ENCODE peak calls at places on chromosomes 13 and 19, in four cellular contexts. A is fibroblast of lung, I is heart left ventricle, V is GM23248. O is an unnamed sample.

GRCh38 chr19:16920816-16921529 is 32.2 kb downstream of the F2RL3 start:
- DNase-seq in A (peak), I (no peak), V (peak), O (no peak)

GRCh38 chr13:94950303-94950702 is 238.0 kb upstream of the SOX21 start:
- DNase-seq in A (peak), I (no peak), V (peak), O (peak)

GRCh38 chr19:53903055-53903680 is 5.9 kb upstream of the CACNG7 start:
- DNase-seq in A (peak), I (no peak), V (peak), O (peak)

GRCh38 chr19:37876047-37876446 is 30.3 kb downstream of the WDR87 start:
- DNase-seq in A (no peak), I (no peak), V (no peak), O (no peak)

GRCh38 chr19:1042689-1043511 is 3.0 kb downstream of the ABCA7 start:
- DNase-seq in A (peak), I (no peak), V (no peak), O (no peak)

GRCh38 chr13:113291997-113292862 is 4.8 kb upstream of the LAMP1 start:
- DNase-seq in A (peak), I (no peak), V (peak), O (peak)

GRCh38 chr13:93309886-93310520 is 83.4 kb downstream of the GPC6 start:
- DNase-seq in A (peak), I (no peak), V (peak), O (peak)

GRCh38 chr13:100044936-100045335 is 44.0 kb upstream of the PCCA start:
- DNase-seq in A (no peak), I (no peak), V (no peak), O (no peak)

GRCh38 chr19:38383184-38383583 is 4.7 kb downstream of the GGN start:
- DNase-seq in A (no peak), I (no peak), V (no peak), O (no peak)

GRCh38 chr13:53946500-53946899 is 917.9 kb downstream of the OLFM4 start:
- DNase-seq in A (no peak), I (no peak), V (no peak), O (no peak)

GRCh38 chr19:13982773-13983172 is 23.3 kb downstream of the RFX1 start:
- DNase-seq in A (no peak), I (no peak), V (no peak), O (no peak)

GRCh38 chr19:52187407-52187806 is 2.4 kb upstream of the PPP2R1A start:
- DNase-seq in A (no peak), I (no peak), V (no peak), O (no peak)

GRCh38 chr13:102591988-102592781 is 4.6 kb upstream of the TPP2 start:
- DNase-seq in A (peak), I (peak), V (peak), O (peak)

GRCh38 chr13:62176051-62176450 is 760.4 kb upstream of the PCDH20 start:
- DNase-seq in A (no peak), I (no peak), V (no peak), O (no peak)

GRCh38 chr13:42720116-42720857 is 61.1 kb upstream of the FAM216B start:
- DNase-seq in A (peak), I (no peak), V (peak), O (no peak)

GRCh38 chr13:78520425-78520824 is 82.9 kb downstream of the POU4F1 start:
- DNase-seq in A (no peak), I (no peak), V (no peak), O (no peak)

GRCh38 chr13:72144625-72145024 is 277.6 kb upstream of the DACH1 start:
- DNase-seq in A (no peak), I (no peak), V (no peak), O (no peak)

GRCh38 chr13:84834201-84834600 is 951.9 kb upstream of the SLITRK1 start:
- DNase-seq in A (no peak), I (no peak), V (no peak), O (no peak)

GRCh38 chr19:47379398-47379938 is 30.4 kb downstream of the DHX34 start:
- DNase-seq in A (no peak), I (no peak), V (no peak), O (no peak)

GRCh38 chr13:99484405-99484981 is 16.8 kb upstream of the TM9SF2 start:
- DNase-seq in A (peak), I (no peak), V (peak), O (no peak)

GRCh38 chr13:24516919-24517318 is 4.3 kb upstream of the PARP4 start:
- DNase-seq in A (no peak), I (no peak), V (no peak), O (no peak)

GRCh38 chr13:29771247-29771646 is 79.2 kb downstream of the UBL3 start:
- DNase-seq in A (peak), I (no peak), V (peak), O (peak)

GRCh38 chr13:98172570-98173405 is 4.3 kb downstream of the RNF113B start:
- DNase-seq in A (peak), I (no peak), V (peak), O (no peak)

GRCh38 chr19:12527034-12527836 is 24.0 kb downstream of the ZNF564 start:
- DNase-seq in A (peak), I (no peak), V (peak), O (no peak)

GRCh38 chr19:12757544-12758274 is 6.1 kb downstream of the BEST2 start:
- DNase-seq in A (peak), I (peak), V (peak), O (peak)

GRCh38 chr13:34104853-34105252 is 286.9 kb downstream of the RFC3 start:
- DNase-seq in A (no peak), I (no peak), V (no peak), O (no peak)

GRCh38 chr19:12482505-12482886 is 2.1 kb downstream of the ZNF709 start:
- DNase-seq in A (no peak), I (no peak), V (peak), O (no peak)

GRCh38 chr13:84649853-84650252 is 767.6 kb upstream of the SLITRK1 start:
- DNase-seq in A (no peak), I (no peak), V (peak), O (no peak)

GRCh38 chr13:51856998-51857397 is 4.8 kb upstream of the CCDC70 start:
- DNase-seq in A (no peak), I (no peak), V (no peak), O (no peak)

GRCh38 chr13:25783076-25783475 is 268.7 kb downstream of the SHISA2 start:
- DNase-seq in A (no peak), I (no peak), V (no peak), O (no peak)

DNA sequence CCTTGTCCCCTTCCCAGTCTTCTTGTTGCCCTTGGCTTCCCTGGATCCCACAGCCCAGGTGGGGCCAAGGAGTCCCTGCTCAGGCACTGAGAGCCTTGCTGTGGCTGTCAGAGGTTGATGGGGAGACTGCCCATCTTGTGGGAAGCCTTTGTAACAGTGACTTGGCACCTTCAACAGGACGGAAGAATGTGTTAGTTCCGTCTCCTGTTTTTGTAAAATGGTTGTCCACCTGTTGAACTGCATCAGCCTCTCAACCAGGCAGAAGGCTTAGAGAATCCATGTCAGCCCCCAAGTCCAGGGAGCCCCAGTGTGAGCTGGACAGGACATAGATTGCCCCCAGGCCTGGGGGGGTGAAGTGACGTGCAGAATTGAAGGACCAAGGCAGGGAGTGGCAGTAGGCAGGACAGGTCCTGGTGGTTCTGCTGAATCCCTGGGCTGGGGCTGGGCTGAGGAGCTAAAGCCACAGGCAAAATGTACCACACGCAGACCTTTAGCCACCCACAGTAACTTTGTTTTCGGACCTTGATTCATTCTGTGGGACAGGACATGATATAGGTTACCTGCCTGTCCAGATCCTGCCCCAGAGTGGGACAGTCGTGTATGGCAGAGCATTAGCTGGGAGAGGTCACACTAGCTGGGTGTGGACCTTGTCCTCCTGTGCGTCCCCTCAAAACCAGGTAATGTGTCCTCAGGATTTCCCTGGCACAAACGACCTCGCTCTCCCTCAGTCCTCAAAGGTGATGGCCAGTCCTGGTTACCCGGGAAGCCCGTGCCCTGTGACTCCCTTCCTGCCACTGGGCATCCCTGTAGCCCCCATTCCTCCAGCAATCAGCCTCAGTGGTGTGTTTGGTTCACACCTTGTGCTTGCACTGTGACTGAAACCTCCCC is 47.0 kb downstream of the GATAD2A start:
- DNase-seq in A (no peak), I (peak), V (no peak), O (no peak)
- H3K4me3 ChIP-seq in A (no peak), I (no peak), V (no peak), O (no peak)

GRCh38 chr13:35987572-35988513 is 143.3 kb downstream of the DCLK1 start:
- DNase-seq in A (no peak), I (peak), V (no peak), O (no peak)
- H3K4me3 ChIP-seq in A (no peak), I (no peak), V (no peak), O (no peak)

DNA sequence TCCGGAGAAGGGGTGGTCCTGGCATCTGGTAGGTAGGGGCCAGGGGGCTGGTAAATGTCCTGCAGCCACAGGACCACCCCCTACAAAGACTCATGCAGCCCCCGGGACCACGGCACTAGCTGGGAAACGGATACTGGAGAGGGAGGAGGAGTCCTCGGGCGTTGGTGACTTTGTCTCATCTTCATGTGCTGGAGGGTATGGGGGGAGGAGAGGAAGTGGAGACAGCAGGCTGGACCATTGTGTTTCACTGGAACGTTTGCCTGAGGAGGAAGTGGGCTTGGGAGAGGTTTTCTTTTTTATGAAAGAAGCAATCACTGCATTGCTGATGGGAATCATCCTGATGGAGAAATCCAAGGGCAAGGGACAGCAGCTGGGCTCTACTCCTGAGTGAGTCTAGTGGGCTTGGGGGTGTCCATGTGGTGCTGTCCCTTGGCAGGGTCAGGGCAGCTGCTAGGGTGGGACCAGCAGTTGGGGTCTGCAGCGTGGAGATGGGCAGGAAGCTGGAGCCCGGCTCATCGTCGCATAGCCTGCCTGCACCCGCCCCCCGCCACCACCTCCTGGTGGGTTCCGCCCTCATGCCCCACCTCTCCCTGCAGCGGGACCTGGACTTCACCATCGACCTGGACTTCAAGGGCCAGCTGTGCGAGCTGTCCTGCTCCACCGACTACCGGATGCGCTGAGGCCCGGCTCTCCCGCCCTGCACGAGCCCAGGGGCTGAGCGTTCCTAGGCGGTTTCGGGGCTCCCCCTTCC is 1.7 kb upstream of the ADM5 start:
- DNase-seq in A (no peak), I (no peak), V (no peak), O (no peak)
- H3K4me3 ChIP-seq in A (no peak), I (no peak), V (no peak), O (no peak)

GRCh38 chr19:11420894-11421606 is 1.9 kb upstream of the RGL3 start:
- DNase-seq in A (no peak), I (no peak), V (no peak), O (no peak)

GRCh38 chr19:11421607-11422098 is 2.5 kb upstream of the RGL3 start:
- DNase-seq in A (no peak), I (peak), V (peak), O (no peak)

GRCh38 chr19:11423804-11424318 is 4.7 kb upstream of the RGL3 start:
- DNase-seq in A (no peak), I (no peak), V (no peak), O (no peak)

GRCh38 chr19:11423164-11423803 is 4.2 kb upstream of the RGL3 start:
- DNase-seq in A (no peak), I (no peak), V (no peak), O (no peak)

GRCh38 chr19:11422163-11423068 is 3.3 kb upstream of the RGL3 start:
- DNase-seq in A (peak), I (peak), V (peak), O (peak)
- H3K4me3 ChIP-seq in A (no peak), I (peak), V (peak), O (no peak)

DNA sequence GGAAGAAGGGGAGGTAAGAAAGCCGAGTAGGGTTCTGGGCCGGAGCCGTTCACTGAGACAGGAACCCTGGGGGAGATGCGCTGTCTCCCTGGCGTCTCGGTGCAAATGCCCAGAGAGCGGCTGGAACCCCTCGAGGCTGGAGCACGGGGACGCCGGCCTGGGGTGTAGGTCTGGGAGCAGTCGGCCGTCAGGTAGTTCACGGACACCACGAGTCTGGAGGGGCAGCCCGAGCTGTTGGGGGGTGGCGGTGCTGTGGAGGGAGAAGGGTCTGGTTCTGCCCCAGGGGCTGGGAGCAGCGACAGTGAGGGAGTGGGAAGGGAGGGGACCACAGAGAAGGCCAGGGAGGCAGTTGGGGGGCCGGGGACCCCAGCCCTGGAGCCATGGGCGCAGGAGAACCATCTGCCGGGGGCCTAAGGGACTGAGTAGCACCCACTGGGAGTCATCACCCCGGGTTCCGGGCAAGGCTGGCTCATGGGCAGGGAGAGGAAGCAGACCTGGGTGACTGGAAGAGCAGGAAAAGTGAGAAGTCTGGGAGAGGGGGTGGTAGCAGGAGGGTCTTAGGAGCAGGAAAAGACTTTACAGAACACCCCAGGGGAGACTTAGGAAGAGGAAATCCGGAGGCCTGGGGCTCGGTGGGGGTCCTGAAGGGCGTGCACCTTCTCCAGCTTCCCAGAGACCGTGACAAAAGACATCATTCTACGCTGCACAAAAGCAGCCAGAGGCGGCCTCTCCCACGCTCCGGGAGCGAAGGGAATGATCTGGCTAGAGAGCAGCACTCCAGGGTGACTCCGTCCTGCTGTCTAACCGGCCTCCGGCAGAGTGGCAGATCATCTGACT is 173.1 kb upstream of the SOX1 start:
- DNase-seq in A (no peak), I (no peak), V (no peak), O (no peak)
- H3K4me3 ChIP-seq in A (no peak), I (peak), V (no peak), O (no peak)

GRCh38 chr13:49620170-49620621 is 8.1 kb upstream of the ARL11 start:
- DNase-seq in A (no peak), I (no peak), V (peak), O (no peak)
- H3K4me3 ChIP-seq in A (no peak), I (peak), V (peak), O (no peak)

O was measured in HAP-1.